ENCODE peak calls at places on chromosomes 11 and 22, in nine cellular contexts. N, R, G, A, U, Z, Y, O and D are unnamed samples.

GRCh38 chr11:69744435-69744834 is 30.7 kb downstream of the FGF4 start:
- DNase-seq in N (no peak), R (no peak), G (peak), A (no peak), U (peak), Z (no peak), Y (peak), O (no peak), D (no peak)

GRCh38 chr22:17332109-17332508 is 37.2 kb upstream of the CECR2 start:
- DNase-seq in N (no peak), R (no peak), G (no peak), A (no peak), U (no peak), Z (no peak), Y (no peak), O (no peak), D (no peak)

GRCh38 chr11:76745561-76746207 is 37.5 kb upstream of the TSKU start:
- DNase-seq in N (no peak), R (peak), G (no peak), A (peak), U (no peak), Z (no peak), Y (no peak), O (no peak), D (no peak)

GRCh38 chr22:50306753-50307749 is at the start of gene PLXNB2:
- DNase-seq in N (peak), R (peak), G (peak), A (peak), U (peak), Z (peak), Y (no peak), O (no peak), D (no peak)

GRCh38 chr11:19367051-19367709 is 126.4 kb upstream of the E2F8 start:
- DNase-seq in N (no peak), R (no peak), G (peak), A (no peak), U (peak), Z (no peak), Y (no peak), O (no peak), D (no peak)

GRCh38 chr11:86738615-86739014 is 61.7 kb upstream of the PRSS23 start:
- DNase-seq in N (no peak), R (no peak), G (no peak), A (no peak), U (peak), Z (no peak), Y (no peak), O (no peak), D (no peak)

GRCh38 chr11:2709429-2709828 is 9.6 kb upstream of the KCNQ1OT1 start:
- DNase-seq in N (no peak), R (no peak), G (peak), A (no peak), U (no peak), Z (no peak), Y (no peak), O (no peak), D (no peak)

GRCh38 chr11:7442588-7443215 is 42.6 kb upstream of the OLFML1 start:
- DNase-seq in N (peak), R (peak), G (no peak), A (peak), U (peak), Z (peak), Y (no peak), O (no peak), D (peak)

GRCh38 chr11:36792870-36793541 is 195.0 kb upstream of the RAG2 start:
- DNase-seq in N (no peak), R (no peak), G (no peak), A (no peak), U (no peak), Z (no peak), Y (no peak), O (no peak), D (no peak)

GRCh38 chr22:30968015-30968923 is at the start of gene MORC2:
- DNase-seq in N (no peak), R (no peak), G (no peak), A (peak), U (no peak), Z (peak), Y (no peak), O (no peak), D (no peak)

GRCh38 chr11:22521226-22521625 is 104.4 kb downstream of the FANCF start:
- DNase-seq in N (no peak), R (no peak), G (no peak), A (no peak), U (no peak), Z (no peak), Y (no peak), O (no peak), D (no peak)

GRCh38 chr11:88553204-88553603 is 215.7 kb upstream of the CTSC start:
- DNase-seq in N (no peak), R (no peak), G (peak), A (no peak), U (no peak), Z (no peak), Y (no peak), O (no peak), D (no peak)

GRCh38 chr22:43151251-43152000 is at the start of gene TSPO:
- DNase-seq in N (peak), R (peak), G (peak), A (peak), U (peak), Z (no peak), Y (no peak), O (peak), D (peak)

GRCh38 chr11:92399702-92400101 is 175.1 kb downstream of the FAT3 start:
- DNase-seq in N (no peak), R (no peak), G (no peak), A (no peak), U (no peak), Z (no peak), Y (no peak), O (no peak), D (no peak)

GRCh38 chr11:131584694-131585592 is 214.5 kb downstream of the NTM start:
- DNase-seq in N (no peak), R (no peak), G (no peak), A (no peak), U (no peak), Z (peak), Y (no peak), O (no peak), D (no peak)

GRCh38 chr11:111944139-111944538 is 7.0 kb downstream of the DIXDC1 start:
- DNase-seq in N (no peak), R (no peak), G (peak), A (no peak), U (peak), Z (no peak), Y (peak), O (no peak), D (no peak)

GRCh38 chr22:42418811-42419243 is 13.4 kb downstream of the NFAM1 start:
- DNase-seq in N (no peak), R (no peak), G (no peak), A (no peak), U (no peak), Z (no peak), Y (no peak), O (no peak), D (no peak)

GRCh38 chr11:1608363-1608762 is at the start of gene KRTAP5-3:
- DNase-seq in N (no peak), R (no peak), G (no peak), A (no peak), U (no peak), Z (no peak), Y (no peak), O (no peak), D (no peak)

GRCh38 chr11:118156531-118157185 is 4.0 kb upstream of the SCN4B start:
- DNase-seq in N (no peak), R (no peak), G (no peak), A (no peak), U (no peak), Z (no peak), Y (no peak), O (no peak), D (no peak)

GRCh38 chr11:30025396-30026139 is 8.7 kb upstream of the KCNA4 start:
- DNase-seq in N (no peak), R (no peak), G (no peak), A (no peak), U (no peak), Z (peak), Y (no peak), O (no peak), D (no peak)

GRCh38 chr22:36237462-36238347 is 1.6 kb downstream of the APOL2 start:
- DNase-seq in N (no peak), R (no peak), G (no peak), A (no peak), U (no peak), Z (no peak), Y (no peak), O (no peak), D (no peak)

GRCh38 chr11:115916596-115916995 is 412.4 kb upstream of the CADM1 start:
- DNase-seq in N (no peak), R (no peak), G (no peak), A (no peak), U (no peak), Z (no peak), Y (no peak), O (no peak), D (no peak)

GRCh38 chr22:24432059-24432853 is 4.9 kb downstream of the ADORA2A start:
- DNase-seq in N (no peak), R (peak), G (no peak), A (peak), U (no peak), Z (no peak), Y (no peak), O (no peak), D (no peak)

GRCh38 chr11:83191986-83192385 is 1.5 kb upstream of the ANKRD42 start:
- DNase-seq in N (no peak), R (no peak), G (no peak), A (no peak), U (no peak), Z (no peak), Y (no peak), O (no peak), D (no peak)

GRCh38 chr22:38172489-38173155 is 9.0 kb downstream of the PLA2G6 start:
- DNase-seq in N (no peak), R (peak), G (no peak), A (peak), U (peak), Z (no peak), Y (no peak), O (no peak), D (no peak)

GRCh38 chr11:57251491-57252104 is 14.5 kb upstream of the APLNR start:
- DNase-seq in N (no peak), R (peak), G (peak), A (no peak), U (peak), Z (no peak), Y (no peak), O (no peak), D (no peak)

GRCh38 chr11:34431979-34432378 is 6.8 kb upstream of the CAT start:
- DNase-seq in N (no peak), R (no peak), G (no peak), A (no peak), U (no peak), Z (no peak), Y (no peak), O (no peak), D (no peak)

GRCh38 chr11:17298302-17298701 is 21.8 kb downstream of the NUCB2 start:
- DNase-seq in N (no peak), R (no peak), G (no peak), A (no peak), U (no peak), Z (no peak), Y (no peak), O (no peak), D (no peak)

GRCh38 chr11:117064275-117064674 is 34.0 kb downstream of the SIK3 start:
- DNase-seq in N (no peak), R (no peak), G (peak), A (no peak), U (no peak), Z (no peak), Y (no peak), O (no peak), D (no peak)

GRCh38 chr22:40153186-40153585 is 24.5 kb upstream of the TNRC6B start:
- DNase-seq in N (no peak), R (no peak), G (no peak), A (no peak), U (no peak), Z (no peak), Y (no peak), O (no peak), D (no peak)

GRCh38 chr11:26847459-26847858 is 125.6 kb upstream of the SLC5A12 start:
- DNase-seq in N (no peak), R (no peak), G (peak), A (no peak), U (no peak), Z (no peak), Y (no peak), O (peak), D (no peak)

GRCh38 chr22:19965771-19966709 is 24.4 kb upstream of the TXNRD2 start:
- DNase-seq in N (no peak), R (no peak), G (no peak), A (no peak), U (no peak), Z (peak), Y (no peak), O (no peak), D (no peak)

GRCh38 chr22:38751422-38752346 is 4.1 kb downstream of the SUN2 start:
- DNase-seq in N (no peak), R (no peak), G (no peak), A (peak), U (no peak), Z (no peak), Y (no peak), O (no peak), D (peak)

GRCh38 chr11:113991170-113991569 is 16.3 kb downstream of the HTR3A start:
- DNase-seq in N (peak), R (no peak), G (peak), A (no peak), U (peak), Z (peak), Y (no peak), O (no peak), D (no peak)
- TF ChIP-seq CTCF in N (no peak), R (no peak), G (no peak), A (no peak), U (no peak), Z (no peak), Y (no peak), O (no peak), D (no peak)

GRCh38 chr22:29320546-29320945 is 5.0 kb upstream of the RASL10A start:
- DNase-seq in N (no peak), R (no peak), G (no peak), A (no peak), U (no peak), Z (no peak), Y (no peak), O (no peak), D (no peak)
- TF ChIP-seq CTCF in N (no peak), R (no peak), G (no peak), A (no peak), U (no peak), Z (no peak), Y (no peak), O (no peak), D (no peak)

GRCh38 chr11:13249992-13250391 is 27.6 kb upstream of the BMAL1 start:
- DNase-seq in N (no peak), R (no peak), G (no peak), A (no peak), U (peak), Z (peak), Y (no peak), O (no peak), D (no peak)
- TF ChIP-seq CTCF in N (no peak), R (peak), G (peak), A (no peak), U (no peak), Z (no peak), Y (peak), O (no peak), D (peak)

GRCh38 chr11:121122328-121122727 is 21.3 kb downstream of the TECTA start:
- DNase-seq in N (no peak), R (no peak), G (no peak), A (no peak), U (no peak), Z (no peak), Y (no peak), O (no peak), D (no peak)

GRCh38 chr11:121113611-121114010 is 12.6 kb downstream of the TECTA start:
- DNase-seq in N (no peak), R (no peak), G (no peak), A (no peak), U (no peak), Z (no peak), Y (no peak), O (no peak), D (no peak)

GRCh38 chr11:121117753-121118152 is 16.7 kb downstream of the TECTA start:
- DNase-seq in N (no peak), R (no peak), G (no peak), A (no peak), U (peak), Z (no peak), Y (no peak), O (no peak), D (no peak)

GRCh38 chr11:121123670-121124069 is 22.6 kb downstream of the TECTA start:
- DNase-seq in N (no peak), R (no peak), G (no peak), A (no peak), U (no peak), Z (no peak), Y (no peak), O (no peak), D (no peak)

GRCh38 chr11:121119444-121119843 is 18.4 kb downstream of the TECTA start:
- DNase-seq in N (no peak), R (no peak), G (no peak), A (no peak), U (no peak), Z (no peak), Y (no peak), O (no peak), D (no peak)
- TF ChIP-seq CTCF in N (no peak), R (no peak), G (no peak), A (no peak), U (no peak), Z (no peak), Y (no peak), O (no peak), D (no peak)

DNA sequence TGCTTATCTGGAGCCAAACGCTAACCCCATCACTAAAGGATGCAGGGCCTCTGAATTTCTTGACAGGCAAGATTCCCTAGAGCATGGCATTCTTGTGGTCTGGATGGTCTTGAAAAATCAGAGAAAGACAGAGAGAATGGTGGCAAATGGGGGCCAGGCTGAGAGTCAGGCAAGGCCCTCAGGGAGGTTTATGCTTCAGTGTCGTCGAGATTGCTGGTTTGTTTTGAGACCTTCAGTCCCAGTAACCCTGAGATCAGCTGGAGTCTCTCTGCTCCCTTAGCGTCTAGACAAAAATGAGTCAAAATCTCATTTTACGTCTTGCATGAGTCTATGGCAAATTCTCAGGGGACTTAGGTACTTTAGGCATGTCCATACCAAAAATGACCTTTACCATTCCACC is 539.4 kb downstream of the SOX6 start:
- DNase-seq in N (no peak), R (no peak), G (no peak), A (no peak), U (no peak), Z (no peak), Y (no peak), O (no peak), D (no peak)
- TF ChIP-seq CTCF in N (no peak), R (no peak), G (no peak), A (no peak), U (no peak), Z (no peak), Y (no peak), O (no peak), D (no peak)